ENCODE peak calls at places on chromosomes 6 and 20, in seven cellular contexts. U, C, O, F, M, T and E are unnamed samples.

GRCh38 chr6:106094261-106094963 is 8.3 kb downstream of the PRDM1 start:
- DNase-seq in F (no peak), C (no peak), M (no peak), T (no peak), U (no peak), O (no peak), E (no peak)

GRCh38 chr6:26234421-26235239 is 130.4 kb upstream of the BTN3A2 start:
- DNase-seq in U (peak), F (peak), C (peak), O (peak), T (peak), M (peak), E (no peak)

GRCh38 chr6:28217890-28218289 is 7.2 kb upstream of the ZSCAN9 start:
- DNase-seq in T (no peak), C (no peak), M (no peak), U (no peak), F (no peak), O (no peak), E (no peak)

GRCh38 chr6:156697224-156697623 is 80.0 kb upstream of the ARID1B start:
- DNase-seq in O (no peak), T (no peak), U (no peak), F (no peak), C (peak), M (no peak), E (no peak)

GRCh38 chr6:114707081-114707480 is 364.3 kb upstream of the HS3ST5 start:
- DNase-seq in T (no peak), M (no peak), U (no peak), C (no peak), O (no peak), F (no peak), E (no peak)

GRCh38 chr20:40606660-40607059 is 82.4 kb downstream of the MAFB start:
- DNase-seq in U (no peak), T (no peak), C (no peak), O (no peak), F (no peak), M (no peak), E (no peak)

GRCh38 chr20:63349516-63349895 is 11.6 kb downstream of the CHRNA4 start:
- DNase-seq in F (no peak), U (no peak), T (no peak), M (no peak), O (no peak), C (no peak), E (no peak)

GRCh38 chr6:108561742-108562502 is 1.2 kb downstream of the FOXO3 start:
- DNase-seq in F (no peak), M (no peak), U (no peak), C (peak), O (no peak), T (no peak), E (peak)

GRCh38 chr6:100809346-100809745 is 71.8 kb downstream of the ASCC3 start:
- DNase-seq in F (no peak), T (no peak), O (no peak), C (no peak), U (no peak), M (no peak), E (no peak)

GRCh38 chr6:42046491-42047219 is 3.7 kb upstream of the TAF8 start:
- DNase-seq in M (no peak), C (no peak), U (no peak), F (no peak), O (no peak), T (no peak), E (no peak)

GRCh38 chr6:130366011-130366963 is at the start of gene TMEM200A:
- DNase-seq in U (peak), O (peak), T (peak), F (no peak), C (no peak), M (no peak), E (peak)

GRCh38 chr6:148776321-148776966 is 29.6 kb downstream of the UST start:
- DNase-seq in T (no peak), O (no peak), C (no peak), M (no peak), F (no peak), U (no peak), E (no peak)

GRCh38 chr6:138404666-138405337 is 779 bp downstream of the HEBP2 start:
- DNase-seq in O (no peak), C (peak), T (peak), M (peak), F (no peak), U (no peak), E (no peak)

GRCh38 chr6:3351105-3351676 is 92.4 kb downstream of the PSMG4 start:
- DNase-seq in U (no peak), T (no peak), O (no peak), C (no peak), M (no peak), F (no peak), E (no peak)

GRCh38 chr6:43115365-43115764 is 39.3 kb downstream of the PTK7 start:
- DNase-seq in O (no peak), M (no peak), C (no peak), T (no peak), F (no peak), U (no peak), E (no peak)

GRCh38 chr20:63009988-63010769 is 3.4 kb upstream of the BHLHE23 start:
- DNase-seq in T (no peak), O (peak), M (peak), C (no peak), U (peak), F (peak), E (no peak)

GRCh38 chr6:117483004-117483644 is 650 bp downstream of the DCBLD1 start:
- DNase-seq in O (peak), T (peak), U (peak), C (peak), F (peak), M (no peak), E (peak)

GRCh38 chr6:88730602-88731001 is 232.8 kb downstream of the RNGTT start:
- DNase-seq in O (no peak), U (no peak), T (no peak), M (no peak), C (no peak), F (no peak), E (peak)

GRCh38 chr6:106159531-106159940 is 73.4 kb downstream of the PRDM1 start:
- DNase-seq in T (no peak), U (no peak), O (no peak), F (no peak), M (no peak), C (no peak), E (no peak)

GRCh38 chr20:17594443-17594842 is 24.6 kb downstream of the DSTN start:
- DNase-seq in C (no peak), F (no peak), O (no peak), U (no peak), T (no peak), M (no peak), E (no peak)

GRCh38 chr6:10659697-10660348 is 34.6 kb downstream of the C6orf52 start:
- DNase-seq in U (no peak), C (no peak), F (no peak), O (no peak), T (no peak), M (no peak), E (no peak)

GRCh38 chr6:5359413-5359812 is 98.1 kb downstream of the FARS2 start:
- DNase-seq in C (no peak), F (no peak), T (no peak), U (no peak), M (no peak), O (no peak), E (no peak)

GRCh38 chr6:2977799-2978558 is 6.6 kb upstream of the SERPINB6 start:
- DNase-seq in T (no peak), F (no peak), C (no peak), U (no peak), M (no peak), O (no peak), E (no peak)

GRCh38 chr6:13012977-13013680 is 296.6 kb downstream of the PHACTR1 start:
- DNase-seq in M (no peak), C (peak), O (peak), U (no peak), T (peak), F (no peak), E (peak)

GRCh38 chr6:89670935-89671565 is 32.5 kb upstream of the LYRM2 start:
- DNase-seq in U (no peak), C (no peak), O (no peak), M (no peak), F (no peak), T (no peak), E (no peak)

GRCh38 chr6:87237804-87238203 is 82.4 kb downstream of the ZNF292 start:
- DNase-seq in C (no peak), M (no peak), U (no peak), T (no peak), O (peak), F (no peak), E (no peak)

GRCh38 chr6:89411019-89411268 is 1.1 kb downstream of the RRAGD start:
- DNase-seq in M (no peak), C (no peak), T (no peak), F (no peak), U (no peak), O (peak), E (no peak)

GRCh38 chr6:33080127-33081089 is 4.6 kb downstream of the HLA-DPB1 start:
- DNase-seq in F (no peak), O (no peak), T (peak), U (no peak), M (no peak), C (no peak), E (peak)

GRCh38 chr6:134098276-134098675 is 45.9 kb upstream of the SLC2A12 start:
- DNase-seq in O (no peak), F (no peak), C (no peak), T (no peak), U (no peak), M (no peak), E (no peak)

GRCh38 chr20:17659801-17660200 is 22.2 kb downstream of the RRBP1 start:
- DNase-seq in M (no peak), O (no peak), F (no peak), U (no peak), C (no peak), T (no peak), E (no peak)

GRCh38 chr6:144334150-144334708 is 49.1 kb downstream of the UTRN start:
- DNase-seq in C (peak), O (peak), F (no peak), T (no peak), U (peak), M (peak), E (no peak)

GRCh38 chr6:74674377-74674776 is 531.5 kb downstream of the COL12A1 start:
- DNase-seq in F (no peak), C (no peak), M (no peak), U (no peak), O (no peak), T (no peak), E (no peak)